ENCODE peak calls at places on chromosome 20, in six cellular contexts. B is D341Med; S is activated T-helper 1 cell treated with anti-CD3 and anti-CD28 coated beads, Interleukin-2, amount 50 U/mL, for 16 hours; O is stimulated activated CD8-positive, alpha-beta memory T cell treated with anti-CD3 and anti-CD28 coated beads, Interleukin-2, amount 100 ng/mL, for 1 hour; Z is RWPE1; T is RKO. G is an unnamed sample.

GRCh38 chr20:35699127-35699913 is at the start of the genes NFS1 and ROMO1:
- DNase-seq in B (peak), S (peak), O (peak), Z (peak), T (peak), G (peak)

GRCh38 chr20:41005361-41005729 is 23.3 kb upstream of the TOP1 start:
- DNase-seq in B (no peak), S (no peak), O (no peak), Z (peak), T (peak), G (no peak)

GRCh38 chr20:6665161-6665560 is 102.3 kb upstream of the BMP2 start:
- DNase-seq in B (no peak), S (no peak), O (no peak), Z (no peak), T (no peak), G (no peak)

GRCh38 chr20:34389206-34389953 is 26.3 kb downstream of the ITCH start:
- DNase-seq in B (no peak), S (no peak), O (no peak), Z (no peak), T (no peak), G (no peak)

GRCh38 chr20:43238833-43239232 is 49.1 kb upstream of the PTPRT start:
- DNase-seq in B (no peak), S (no peak), O (no peak), Z (peak), T (no peak), G (no peak)

GRCh38 chr20:24780648-24781047 is 168.4 kb upstream of the CST7 start:
- DNase-seq in B (peak), S (no peak), O (no peak), Z (no peak), T (no peak), G (no peak)

GRCh38 chr20:7879883-7880282 is 60.4 kb downstream of the HAO1 start:
- DNase-seq in B (no peak), S (no peak), O (no peak), Z (no peak), T (no peak), G (no peak)

GRCh38 chr20:49993301-49993751 is 10.5 kb downstream of the SNAI1 start:
- DNase-seq in B (no peak), S (no peak), O (no peak), Z (no peak), T (no peak), G (peak)

GRCh38 chr20:19828233-19828632 is 70.2 kb downstream of the RIN2 start:
- DNase-seq in B (no peak), S (no peak), O (no peak), Z (peak), T (peak), G (peak)

GRCh38 chr20:348972-349841 is 2.3 kb downstream of the NRSN2 start:
- DNase-seq in B (no peak), S (no peak), O (no peak), Z (no peak), T (no peak), G (no peak)

GRCh38 chr20:42978184-42978974 is 211.3 kb downstream of the PTPRT start:
- DNase-seq in B (no peak), S (no peak), O (no peak), Z (no peak), T (no peak), G (no peak)

G was measured in naive B cell.